ENCODE peak calls at places on chromosomes 13 and 19, in ten cellular contexts. One of them, this sample, is unnamed.

GRCh38 chr13:112892759-112893569 is 76.0 kb upstream of the MCF2L start:
- DNase-seq in omental fat pad: no peak
- DNase-seq in MM.1S: no peak
- DNase-seq in sigmoid colon: no peak
- DNase-seq in heart left ventricle: peak; percentile 24
- DNase-seq in coronary artery: no peak
- DNase-seq in Calu3: peak; percentile 15
- DNase-seq in right atrium auricular region: no peak
- DNase-seq in CD8-positive, alpha-beta T cell: no peak
- DNase-seq in chondrocyte: peak; percentile 77
- DNase-seq in this sample: no peak

GRCh38 chr13:66036024-66036614 is 1194.0 kb downstream of the PCDH9 start:
- DNase-seq in chondrocyte: no peak
- DNase-seq in right atrium auricular region: no peak
- DNase-seq in sigmoid colon: no peak
- DNase-seq in Calu3: no peak
- DNase-seq in CD8-positive, alpha-beta T cell: no peak
- DNase-seq in omental fat pad: no peak
- DNase-seq in MM.1S: no peak
- DNase-seq in coronary artery: no peak
- DNase-seq in heart left ventricle: no peak
- DNase-seq in this sample: no peak

GRCh38 chr19:50926144-50926543 is 14.9 kb upstream of the KLK4 start:
- DNase-seq in CD8-positive, alpha-beta T cell: no peak
- DNase-seq in Calu3: no peak
- DNase-seq in coronary artery: no peak
- DNase-seq in MM.1S: no peak
- DNase-seq in omental fat pad: no peak
- DNase-seq in heart left ventricle: no peak
- DNase-seq in right atrium auricular region: no peak
- DNase-seq in sigmoid colon: no peak
- DNase-seq in chondrocyte: no peak
- DNase-seq in this sample: no peak

GRCh38 chr19:38134538-38135149 is 89.4 kb downstream of the DPF1 start:
- DNase-seq in sigmoid colon: no peak
- DNase-seq in right atrium auricular region: no peak
- DNase-seq in heart left ventricle: no peak
- DNase-seq in omental fat pad: no peak
- DNase-seq in coronary artery: no peak
- DNase-seq in CD8-positive, alpha-beta T cell: no peak
- DNase-seq in chondrocyte: no peak
- DNase-seq in Calu3: peak; percentile 44
- DNase-seq in MM.1S: peak; percentile 25
- DNase-seq in this sample: no peak

GRCh38 chr19:49422407-49423277 is 599 bp downstream of the PTH2 start:
- DNase-seq in omental fat pad: no peak
- DNase-seq in heart left ventricle: peak; percentile 47
- DNase-seq in CD8-positive, alpha-beta T cell: no peak
- DNase-seq in Calu3: peak; percentile 31
- DNase-seq in sigmoid colon: no peak
- DNase-seq in chondrocyte: no peak
- DNase-seq in coronary artery: no peak
- DNase-seq in MM.1S: peak; percentile 30
- DNase-seq in right atrium auricular region: no peak
- DNase-seq in this sample: no peak

GRCh38 chr13:25478186-25478585 is 106.4 kb downstream of the ATP8A2 start:
- DNase-seq in omental fat pad: no peak
- DNase-seq in coronary artery: no peak
- DNase-seq in right atrium auricular region: no peak
- DNase-seq in Calu3: no peak
- DNase-seq in chondrocyte: no peak
- DNase-seq in MM.1S: no peak
- DNase-seq in heart left ventricle: no peak
- DNase-seq in CD8-positive, alpha-beta T cell: no peak
- DNase-seq in sigmoid colon: no peak
- DNase-seq in this sample: no peak

GRCh38 chr19:498977-499623 is 2.8 kb downstream of the MADCAM1 start:
- DNase-seq in coronary artery: no peak
- DNase-seq in CD8-positive, alpha-beta T cell: no peak
- DNase-seq in MM.1S: no peak
- DNase-seq in right atrium auricular region: no peak
- DNase-seq in omental fat pad: no peak
- DNase-seq in sigmoid colon: no peak
- DNase-seq in Calu3: no peak
- DNase-seq in heart left ventricle: no peak
- DNase-seq in chondrocyte: no peak
- DNase-seq in this sample: no peak

GRCh38 chr19:39444598-39445257 is 654 bp upstream of the SUPT5H start:
- DNase-seq in chondrocyte: no peak
- DNase-seq in CD8-positive, alpha-beta T cell: no peak
- DNase-seq in MM.1S: peak; percentile 33
- DNase-seq in omental fat pad: no peak
- DNase-seq in coronary artery: no peak
- DNase-seq in sigmoid colon: no peak
- DNase-seq in right atrium auricular region: no peak
- DNase-seq in heart left ventricle: no peak
- DNase-seq in Calu3: no peak
- DNase-seq in this sample: no peak

GRCh38 chr19:28409859-28410258 is 803.1 kb downstream of the UQCRFS1 start:
- DNase-seq in coronary artery: no peak
- DNase-seq in CD8-positive, alpha-beta T cell: no peak
- DNase-seq in sigmoid colon: no peak
- DNase-seq in chondrocyte: no peak
- DNase-seq in right atrium auricular region: no peak
- DNase-seq in omental fat pad: no peak
- DNase-seq in Calu3: no peak
- DNase-seq in heart left ventricle: no peak
- DNase-seq in MM.1S: no peak
- DNase-seq in this sample: no peak

GRCh38 chr13:23673867-23674605 is 103.8 kb downstream of the TNFRSF19 start:
- DNase-seq in heart left ventricle: no peak
- DNase-seq in omental fat pad: no peak
- DNase-seq in coronary artery: no peak
- DNase-seq in CD8-positive, alpha-beta T cell: no peak
- DNase-seq in Calu3: no peak
- DNase-seq in chondrocyte: no peak
- DNase-seq in MM.1S: no peak
- DNase-seq in sigmoid colon: no peak
- DNase-seq in right atrium auricular region: no peak
- DNase-seq in this sample: no peak

GRCh38 chr19:438416-438958 is 22.3 kb downstream of the SHC2 start:
- DNase-seq in coronary artery: no peak
- DNase-seq in heart left ventricle: no peak
- DNase-seq in CD8-positive, alpha-beta T cell: no peak
- DNase-seq in omental fat pad: no peak
- DNase-seq in chondrocyte: no peak
- DNase-seq in Calu3: no peak
- DNase-seq in MM.1S: no peak
- DNase-seq in right atrium auricular region: no peak
- DNase-seq in sigmoid colon: no peak
- DNase-seq in this sample: no peak

GRCh38 chr19:43354305-43354627 is 780 bp downstream of the CD177 start:
- DNase-seq in omental fat pad: no peak
- DNase-seq in right atrium auricular region: no peak
- DNase-seq in heart left ventricle: no peak
- DNase-seq in chondrocyte: no peak
- DNase-seq in sigmoid colon: peak; percentile 44
- DNase-seq in Calu3: no peak
- DNase-seq in CD8-positive, alpha-beta T cell: no peak
- DNase-seq in coronary artery: no peak
- DNase-seq in MM.1S: no peak
- DNase-seq in this sample: no peak

GRCh38 chr19:48556163-48556562 is 4.2 kb downstream of the SULT2B1 start:
- DNase-seq in chondrocyte: no peak
- DNase-seq in coronary artery: no peak
- DNase-seq in Calu3: peak; percentile 62
- DNase-seq in MM.1S: no peak
- DNase-seq in CD8-positive, alpha-beta T cell: no peak
- DNase-seq in omental fat pad: no peak
- DNase-seq in right atrium auricular region: no peak
- DNase-seq in heart left ventricle: no peak
- DNase-seq in sigmoid colon: no peak
- DNase-seq in this sample: no peak

GRCh38 chr13:99174533-99175100 is 26.0 kb upstream of the UBAC2 start:
- DNase-seq in heart left ventricle: no peak
- DNase-seq in MM.1S: no peak
- DNase-seq in omental fat pad: no peak
- DNase-seq in coronary artery: no peak
- DNase-seq in sigmoid colon: no peak
- DNase-seq in Calu3: no peak
- DNase-seq in chondrocyte: no peak
- DNase-seq in CD8-positive, alpha-beta T cell: no peak
- DNase-seq in right atrium auricular region: no peak
- DNase-seq in this sample: no peak

DNA sequence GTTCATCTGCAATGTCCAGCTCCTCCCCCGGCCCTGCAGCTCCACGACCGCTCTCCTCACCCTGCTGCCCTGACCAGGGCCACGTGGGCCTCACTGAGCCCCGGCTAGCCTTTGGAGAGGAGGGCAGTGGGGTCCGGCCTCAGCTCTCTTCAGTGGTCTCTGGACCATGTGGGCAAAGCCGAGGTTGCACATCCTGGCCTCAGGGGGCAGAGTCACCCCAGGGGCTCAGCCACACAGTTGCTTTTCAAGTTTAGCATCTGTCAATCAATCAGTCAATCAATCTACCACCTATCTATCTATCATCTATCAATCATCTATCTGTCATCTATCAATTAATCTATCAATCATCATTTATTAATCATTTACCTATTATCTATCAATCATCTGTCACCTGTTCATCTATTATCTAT is 3.0 kb upstream of the DIRAS1 start:
- DNase-seq in omental fat pad: no peak
- DNase-seq in heart left ventricle: no peak
- DNase-seq in MM.1S: no peak
- DNase-seq in coronary artery: peak; percentile 62
- DNase-seq in chondrocyte: no peak
- DNase-seq in sigmoid colon: no peak
- DNase-seq in Calu3: no peak
- DNase-seq in CD8-positive, alpha-beta T cell: no peak
- DNase-seq in right atrium auricular region: no peak
- DNase-seq in this sample: no peak
- TF ChIP-seq CTCF in omental fat pad: no peak
- TF ChIP-seq CTCF in heart left ventricle: no peak
- TF ChIP-seq CTCF in MM.1S: no peak
- TF ChIP-seq CTCF in coronary artery: no peak
- TF ChIP-seq CTCF in chondrocyte: no peak
- TF ChIP-seq CTCF in sigmoid colon: no peak
- TF ChIP-seq CTCF in Calu3: no peak
- TF ChIP-seq CTCF in CD8-positive, alpha-beta T cell: no peak
- TF ChIP-seq CTCF in right atrium auricular region: no peak
- TF ChIP-seq CTCF in this sample: peak; percentile 54

DNA sequence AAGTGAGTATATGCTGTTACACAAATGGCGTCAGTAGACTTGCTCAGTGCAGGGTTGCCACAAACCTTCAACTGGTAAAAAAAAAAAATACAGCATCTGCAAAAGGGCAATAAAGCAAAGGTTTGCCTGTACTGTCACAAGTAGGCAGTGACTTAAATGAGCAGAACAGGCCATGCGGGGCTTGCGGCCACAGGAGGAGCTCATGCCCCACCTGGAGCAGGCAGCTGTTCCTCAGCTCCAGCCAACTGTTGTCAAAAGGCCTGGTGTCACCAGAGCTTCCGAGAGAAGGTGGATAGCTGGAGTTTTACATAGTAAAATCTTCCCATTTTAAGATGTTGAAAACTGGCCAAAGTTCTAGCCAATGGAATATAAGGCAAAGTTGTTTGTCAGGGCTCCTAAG is 7.7 kb downstream of the ATP7B start:
- DNase-seq in MM.1S: no peak
- DNase-seq in CD8-positive, alpha-beta T cell: no peak
- DNase-seq in omental fat pad: no peak
- DNase-seq in chondrocyte: no peak
- DNase-seq in coronary artery: no peak
- DNase-seq in sigmoid colon: no peak
- DNase-seq in Calu3: no peak
- DNase-seq in heart left ventricle: no peak
- DNase-seq in right atrium auricular region: no peak
- DNase-seq in this sample: no peak
- TF ChIP-seq CTCF in MM.1S: no peak
- TF ChIP-seq CTCF in CD8-positive, alpha-beta T cell: no peak
- TF ChIP-seq CTCF in omental fat pad: no peak
- TF ChIP-seq CTCF in chondrocyte: no peak
- TF ChIP-seq CTCF in coronary artery: no peak
- TF ChIP-seq CTCF in sigmoid colon: no peak
- TF ChIP-seq CTCF in Calu3: no peak
- TF ChIP-seq CTCF in heart left ventricle: no peak
- TF ChIP-seq CTCF in right atrium auricular region: no peak
- TF ChIP-seq CTCF in this sample: no peak

GRCh38 chr13:96072392-96072791 is 17.5 kb upstream of the HS6ST3 start:
- DNase-seq in heart left ventricle: no peak
- DNase-seq in coronary artery: no peak
- DNase-seq in right atrium auricular region: no peak
- DNase-seq in sigmoid colon: no peak
- DNase-seq in omental fat pad: no peak
- DNase-seq in MM.1S: no peak
- DNase-seq in Calu3: no peak
- DNase-seq in chondrocyte: no peak
- DNase-seq in CD8-positive, alpha-beta T cell: no peak
- DNase-seq in this sample: no peak
- TF ChIP-seq CTCF in heart left ventricle: no peak
- TF ChIP-seq CTCF in coronary artery: no peak
- TF ChIP-seq CTCF in right atrium auricular region: no peak
- TF ChIP-seq CTCF in sigmoid colon: no peak
- TF ChIP-seq CTCF in omental fat pad: no peak
- TF ChIP-seq CTCF in MM.1S: no peak
- TF ChIP-seq CTCF in Calu3: no peak
- TF ChIP-seq CTCF in chondrocyte: no peak
- TF ChIP-seq CTCF in CD8-positive, alpha-beta T cell: no peak
- TF ChIP-seq CTCF in this sample: peak; percentile 29

DNA sequence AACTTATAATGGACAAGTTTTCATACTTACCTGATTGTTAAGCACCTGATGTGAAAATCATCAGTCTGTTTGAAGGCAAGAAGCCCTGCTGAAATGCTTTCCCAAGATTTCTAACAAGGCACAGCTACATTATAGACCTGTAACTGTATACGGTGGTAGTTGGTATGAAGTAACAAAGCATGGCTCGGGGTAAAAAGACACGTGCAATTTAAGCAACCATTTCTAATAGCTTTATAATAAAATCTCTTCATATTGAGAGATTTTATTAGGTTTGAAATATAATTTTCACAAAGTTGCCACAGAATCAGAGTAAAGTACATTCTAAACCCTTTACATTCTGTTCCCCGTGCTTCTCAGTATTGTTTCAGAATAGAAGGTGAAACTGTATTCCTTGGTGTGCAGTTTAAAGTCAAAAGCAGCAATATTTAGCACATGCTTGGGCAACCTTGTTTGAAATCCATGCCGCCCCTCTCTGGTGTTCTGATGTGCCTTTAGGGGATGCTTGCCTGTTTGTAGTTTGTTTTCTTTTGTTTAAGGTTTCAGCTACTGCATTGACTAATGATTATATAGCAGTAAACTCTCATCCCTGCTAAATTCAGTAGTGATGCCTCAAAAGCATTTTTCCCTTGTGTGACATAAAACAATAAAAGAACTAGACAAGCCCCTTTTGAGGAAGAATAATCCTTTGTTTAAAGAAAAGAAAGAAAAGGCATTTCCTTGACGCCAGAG is 125.2 kb upstream of the OBI1 start:
- DNase-seq in CD8-positive, alpha-beta T cell: no peak
- DNase-seq in heart left ventricle: no peak
- DNase-seq in Calu3: no peak
- DNase-seq in omental fat pad: no peak
- DNase-seq in right atrium auricular region: no peak
- DNase-seq in chondrocyte: no peak
- DNase-seq in coronary artery: no peak
- DNase-seq in MM.1S: no peak
- DNase-seq in sigmoid colon: no peak
- DNase-seq in this sample: no peak
- TF ChIP-seq CTCF in CD8-positive, alpha-beta T cell: no peak
- TF ChIP-seq CTCF in heart left ventricle: no peak
- TF ChIP-seq CTCF in Calu3: no peak
- TF ChIP-seq CTCF in omental fat pad: no peak
- TF ChIP-seq CTCF in right atrium auricular region: no peak
- TF ChIP-seq CTCF in chondrocyte: no peak
- TF ChIP-seq CTCF in coronary artery: no peak
- TF ChIP-seq CTCF in MM.1S: no peak
- TF ChIP-seq CTCF in sigmoid colon: no peak
- TF ChIP-seq CTCF in this sample: no peak

This sample was measured in type B pancreatic cell.